ENCODE peak calls at places on chromosome 6, in nine cellular contexts. One of them, this sample, is unnamed. For H3K9me3, the result is how much of the 10 kb centered on the place peaks cover.

GRCh38 chr6:111709615-111710398 is 104.1 kb upstream of the TRAF3IP2 start:
- DNase-seq in aorta: peak
- DNase-seq in left lung: no peak
- DNase-seq in heart right ventricle: peak
- DNase-seq in lower lobe of right lung: no peak
- DNase-seq in A549: peak
- DNase-seq in spleen: no peak
- DNase-seq in breast epithelium: peak
- DNase-seq in uterus: peak
- DNase-seq in this sample: no peak

GRCh38 chr6:107567643-107568042 is 77.7 kb downstream of the SOBP start:
- DNase-seq in aorta: no peak
- DNase-seq in left lung: no peak
- DNase-seq in heart right ventricle: no peak
- DNase-seq in lower lobe of right lung: no peak
- DNase-seq in A549: no peak
- DNase-seq in spleen: no peak
- DNase-seq in breast epithelium: no peak
- DNase-seq in uterus: no peak
- DNase-seq in this sample: no peak

GRCh38 chr6:97947841-97948240 is 664.8 kb upstream of the MMS22L start:
- DNase-seq in aorta: no peak
- DNase-seq in left lung: no peak
- DNase-seq in heart right ventricle: peak
- DNase-seq in lower lobe of right lung: peak
- DNase-seq in A549: peak
- DNase-seq in spleen: no peak
- DNase-seq in breast epithelium: peak
- DNase-seq in uterus: no peak
- DNase-seq in this sample: no peak

GRCh38 chr6:123744840-123745239 is 58.8 kb upstream of the NKAIN2 start:
- DNase-seq in aorta: no peak
- DNase-seq in left lung: no peak
- DNase-seq in heart right ventricle: no peak
- DNase-seq in lower lobe of right lung: no peak
- DNase-seq in A549: no peak
- DNase-seq in spleen: no peak
- DNase-seq in breast epithelium: no peak
- DNase-seq in uterus: no peak
- DNase-seq in this sample: no peak

GRCh38 chr6:53986721-53987526 is 124.3 kb upstream of the MLIP start:
- DNase-seq in aorta: no peak
- DNase-seq in left lung: no peak
- DNase-seq in heart right ventricle: no peak
- DNase-seq in lower lobe of right lung: no peak
- DNase-seq in A549: no peak
- DNase-seq in spleen: no peak
- DNase-seq in breast epithelium: no peak
- DNase-seq in uterus: no peak
- DNase-seq in this sample: no peak

GRCh38 chr6:72657798-72658197 is 35.9 kb downstream of the KCNQ5 start:
- DNase-seq in aorta: no peak
- DNase-seq in left lung: no peak
- DNase-seq in heart right ventricle: no peak
- DNase-seq in lower lobe of right lung: no peak
- DNase-seq in A549: no peak
- DNase-seq in spleen: no peak
- DNase-seq in breast epithelium: no peak
- DNase-seq in uterus: no peak
- DNase-seq in this sample: no peak

GRCh38 chr6:69802995-69803394 is 6.2 kb upstream of the LMBRD1 start:
- DNase-seq in aorta: no peak
- DNase-seq in left lung: no peak
- DNase-seq in heart right ventricle: no peak
- DNase-seq in lower lobe of right lung: no peak
- DNase-seq in A549: no peak
- DNase-seq in spleen: no peak
- DNase-seq in breast epithelium: no peak
- DNase-seq in uterus: no peak
- DNase-seq in this sample: no peak

GRCh38 chr6:63434936-63435335 is 115.2 kb upstream of the LGSN start:
- DNase-seq in aorta: no peak
- DNase-seq in left lung: no peak
- DNase-seq in heart right ventricle: no peak
- DNase-seq in lower lobe of right lung: no peak
- DNase-seq in A549: no peak
- DNase-seq in spleen: no peak
- DNase-seq in breast epithelium: no peak
- DNase-seq in uterus: no peak
- DNase-seq in this sample: no peak

GRCh38 chr6:72466471-72466870 is 155.4 kb upstream of the KCNQ5 start:
- DNase-seq in aorta: no peak
- DNase-seq in left lung: no peak
- DNase-seq in heart right ventricle: no peak
- DNase-seq in lower lobe of right lung: no peak
- DNase-seq in A549: no peak
- DNase-seq in spleen: no peak
- DNase-seq in breast epithelium: no peak
- DNase-seq in uterus: no peak
- DNase-seq in this sample: no peak

GRCh38 chr6:52654007-52654406 is 16.9 kb upstream of the TMEM14A start:
- DNase-seq in aorta: no peak
- DNase-seq in left lung: no peak
- DNase-seq in heart right ventricle: no peak
- DNase-seq in lower lobe of right lung: no peak
- DNase-seq in A549: no peak
- DNase-seq in spleen: no peak
- DNase-seq in breast epithelium: no peak
- DNase-seq in uterus: no peak
- DNase-seq in this sample: no peak

GRCh38 chr6:56259682-56260081 is 12.3 kb upstream of the COL21A1 start:
- DNase-seq in aorta: no peak
- DNase-seq in left lung: no peak
- DNase-seq in heart right ventricle: no peak
- DNase-seq in lower lobe of right lung: no peak
- DNase-seq in A549: no peak
- DNase-seq in spleen: no peak
- DNase-seq in breast epithelium: no peak
- DNase-seq in uterus: no peak
- DNase-seq in this sample: no peak

GRCh38 chr6:137673603-137674002 is 179.4 kb upstream of the OLIG3 start:
- DNase-seq in aorta: no peak
- DNase-seq in left lung: no peak
- DNase-seq in heart right ventricle: no peak
- DNase-seq in lower lobe of right lung: no peak
- DNase-seq in A549: no peak
- DNase-seq in spleen: no peak
- DNase-seq in breast epithelium: no peak
- DNase-seq in uterus: no peak
- DNase-seq in this sample: no peak

GRCh38 chr6:136787726-136788068 is 4.6 kb downstream of the MAP3K5 start:
- DNase-seq in aorta: no peak
- DNase-seq in left lung: no peak
- DNase-seq in heart right ventricle: no peak
- DNase-seq in lower lobe of right lung: no peak
- DNase-seq in A549: no peak
- DNase-seq in spleen: no peak
- DNase-seq in breast epithelium: no peak
- DNase-seq in uterus: no peak
- DNase-seq in this sample: no peak

GRCh38 chr6:132749111-132749510 is 8.6 kb downstream of the VNN2 start:
- DNase-seq in aorta: no peak
- DNase-seq in left lung: no peak
- DNase-seq in heart right ventricle: no peak
- DNase-seq in lower lobe of right lung: no peak
- DNase-seq in A549: no peak
- DNase-seq in spleen: no peak
- DNase-seq in breast epithelium: no peak
- DNase-seq in uterus: no peak
- DNase-seq in this sample: no peak

GRCh38 chr6:16129623-16130243 is 847 bp downstream of the MYLIP start:
- DNase-seq in aorta: no peak
- DNase-seq in left lung: peak
- DNase-seq in heart right ventricle: peak
- DNase-seq in lower lobe of right lung: peak
- DNase-seq in A549: no peak
- DNase-seq in spleen: no peak
- DNase-seq in breast epithelium: no peak
- DNase-seq in uterus: peak
- DNase-seq in this sample: peak

GRCh38 chr6:42095066-42095465 is 44.7 kb downstream of the TAF8 start:
- DNase-seq in aorta: no peak
- DNase-seq in left lung: peak
- DNase-seq in heart right ventricle: no peak
- DNase-seq in lower lobe of right lung: no peak
- DNase-seq in A549: no peak
- DNase-seq in spleen: no peak
- DNase-seq in breast epithelium: no peak
- DNase-seq in uterus: no peak
- DNase-seq in this sample: no peak

GRCh38 chr6:44737829-44738528 is 350.5 kb downstream of the CDC5L start:
- DNase-seq in aorta: no peak
- DNase-seq in left lung: no peak
- DNase-seq in heart right ventricle: no peak
- DNase-seq in lower lobe of right lung: no peak
- DNase-seq in A549: no peak
- DNase-seq in spleen: no peak
- DNase-seq in breast epithelium: no peak
- DNase-seq in uterus: no peak
- DNase-seq in this sample: no peak

DNA sequence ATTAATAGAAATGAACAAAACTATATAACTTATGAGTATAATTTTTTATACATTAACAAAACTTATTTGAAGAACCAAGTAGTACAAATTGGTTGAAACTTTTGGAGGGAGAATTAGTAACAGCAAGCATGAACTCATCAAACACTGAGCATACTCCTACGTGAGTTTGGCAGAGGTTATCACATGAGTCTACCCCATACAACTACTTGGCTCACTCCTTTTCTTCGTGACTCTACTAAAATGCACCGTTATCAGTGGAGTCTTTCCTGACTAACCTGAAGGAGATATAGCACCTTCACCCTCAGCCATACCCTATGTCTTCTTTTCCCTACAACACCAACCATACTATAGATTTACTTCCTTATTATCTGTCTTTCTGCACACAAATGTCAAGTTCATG is 794.2 kb downstream of the TFAP2A start:
- DNase-seq in aorta: no peak
- DNase-seq in left lung: no peak
- DNase-seq in heart right ventricle: no peak
- DNase-seq in lower lobe of right lung: no peak
- DNase-seq in A549: no peak
- DNase-seq in spleen: no peak
- DNase-seq in breast epithelium: no peak
- DNase-seq in uterus: no peak
- DNase-seq in this sample: no peak
- H3K9me3 ChIP-seq in aorta: under half
- H3K9me3 ChIP-seq in left lung: under half
- H3K9me3 ChIP-seq in heart right ventricle: under half
- H3K9me3 ChIP-seq in lower lobe of right lung: under half
- H3K9me3 ChIP-seq in A549: under half
- H3K9me3 ChIP-seq in spleen: under half
- H3K9me3 ChIP-seq in breast epithelium: under half
- H3K9me3 ChIP-seq in uterus: under half
- H3K9me3 ChIP-seq in this sample: under half

DNA sequence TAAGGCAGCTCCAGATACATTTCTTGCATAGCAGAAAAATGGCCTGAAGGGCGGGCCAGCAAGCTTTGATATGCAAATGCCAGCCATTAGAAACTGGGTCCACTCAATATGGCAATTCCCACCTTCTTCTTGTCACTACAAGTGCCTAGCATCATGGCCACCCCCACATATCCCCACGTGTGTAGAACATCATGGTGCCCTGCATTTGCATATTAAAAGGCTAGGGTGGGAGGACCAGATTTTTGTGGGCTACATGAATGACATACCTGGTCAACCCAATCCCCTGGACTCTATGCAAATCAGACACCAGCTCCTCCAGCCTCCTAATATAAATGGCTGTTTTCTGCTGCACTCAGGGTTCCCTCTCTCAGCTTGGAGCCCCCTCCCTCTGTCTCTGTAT is 31.7 kb downstream of the PLN start:
- DNase-seq in aorta: no peak
- DNase-seq in left lung: no peak
- DNase-seq in heart right ventricle: no peak
- DNase-seq in lower lobe of right lung: no peak
- DNase-seq in A549: no peak
- DNase-seq in spleen: no peak
- DNase-seq in breast epithelium: no peak
- DNase-seq in uterus: no peak
- DNase-seq in this sample: no peak
- H3K9me3 ChIP-seq in aorta: under half
- H3K9me3 ChIP-seq in left lung: under half
- H3K9me3 ChIP-seq in heart right ventricle: half or more
- H3K9me3 ChIP-seq in lower lobe of right lung: under half
- H3K9me3 ChIP-seq in A549: under half
- H3K9me3 ChIP-seq in spleen: under half
- H3K9me3 ChIP-seq in breast epithelium: under half
- H3K9me3 ChIP-seq in uterus: under half
- H3K9me3 ChIP-seq in this sample: under half

GRCh38 chr6:67292169-67292568 is 1342.9 kb upstream of the ADGRB3 start:
- DNase-seq in aorta: no peak
- DNase-seq in left lung: no peak
- DNase-seq in heart right ventricle: no peak
- DNase-seq in lower lobe of right lung: no peak
- DNase-seq in A549: no peak
- DNase-seq in spleen: no peak
- DNase-seq in breast epithelium: no peak
- DNase-seq in uterus: no peak
- DNase-seq in this sample: no peak
- H3K9me3 ChIP-seq in aorta: under half
- H3K9me3 ChIP-seq in left lung: under half
- H3K9me3 ChIP-seq in heart right ventricle: under half
- H3K9me3 ChIP-seq in lower lobe of right lung: under half
- H3K9me3 ChIP-seq in A549: under half
- H3K9me3 ChIP-seq in spleen: under half
- H3K9me3 ChIP-seq in breast epithelium: under half
- H3K9me3 ChIP-seq in uterus: under half
- H3K9me3 ChIP-seq in this sample: under half

DNA sequence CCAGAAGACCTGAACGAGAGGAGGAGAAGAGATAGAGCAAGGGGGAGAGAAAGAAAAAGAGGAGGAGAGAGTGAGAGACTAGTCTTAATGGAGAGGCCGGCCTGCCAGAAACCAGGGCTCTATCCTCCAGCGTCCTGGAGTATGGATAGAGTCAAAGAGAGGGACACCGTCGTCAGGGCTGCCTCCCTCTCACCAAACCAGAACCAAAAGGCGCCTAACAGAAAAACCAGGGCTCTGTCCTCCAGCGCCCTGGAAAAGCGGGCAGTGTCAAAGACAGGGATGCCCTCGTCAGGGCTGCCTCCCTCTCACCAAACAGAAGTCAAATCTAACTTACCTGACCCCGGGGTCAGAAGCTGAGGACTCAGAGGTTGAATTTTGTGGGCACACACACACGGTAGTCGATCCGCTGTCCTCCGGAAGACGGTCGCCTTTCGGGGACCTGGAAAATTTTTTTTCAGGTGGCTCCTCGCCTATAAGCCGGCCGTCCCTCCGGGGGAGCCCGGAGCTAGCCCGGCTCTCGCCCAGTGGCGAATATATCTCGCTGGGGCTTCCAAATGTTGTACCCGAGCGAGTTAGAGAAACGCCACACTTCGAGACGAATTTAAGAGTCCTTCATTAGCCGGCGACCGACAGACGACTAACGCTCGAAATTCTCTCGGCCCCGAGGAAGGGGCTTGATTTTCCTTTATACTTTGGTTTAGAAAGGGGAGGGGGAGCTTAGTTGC is 148.2 kb downstream of the TRIM27 start:
- DNase-seq in aorta: no peak
- DNase-seq in left lung: no peak
- DNase-seq in heart right ventricle: no peak
- DNase-seq in lower lobe of right lung: no peak
- DNase-seq in A549: no peak
- DNase-seq in spleen: no peak
- DNase-seq in breast epithelium: no peak
- DNase-seq in uterus: no peak
- DNase-seq in this sample: no peak
- H3K9me3 ChIP-seq in aorta: under half
- H3K9me3 ChIP-seq in left lung: under half
- H3K9me3 ChIP-seq in heart right ventricle: under half
- H3K9me3 ChIP-seq in lower lobe of right lung: under half
- H3K9me3 ChIP-seq in A549: under half
- H3K9me3 ChIP-seq in spleen: under half
- H3K9me3 ChIP-seq in breast epithelium: under half
- H3K9me3 ChIP-seq in uterus: under half
- H3K9me3 ChIP-seq in this sample: under half

This sample was measured in upper lobe of right lung.